ENCODE peak calls at places on chromosome 4, in six cellular contexts. I is CD8-positive, alpha-beta T cell; S is psoas muscle; Q is H1; O is fibroblast of lung; F is right atrium auricular region. X is an unnamed sample. For H3K36me3 and H3K9me3, the result is how much of the 10 kb centered on the place peaks cover.

GRCh38 chr4:140344111-140344510 is 29.3 kb upstream of the SCOC start:
- DNase-seq in O (peak), S (no peak), I (no peak), F (no peak), Q (no peak), X (no peak)

GRCh38 chr4:93779228-93779627 is 49.3 kb upstream of the ATOH1 start:
- DNase-seq in S (no peak), F (no peak), I (no peak), O (no peak), Q (no peak), X (no peak)

GRCh38 chr4:33149658-33150057 is 2429.5 kb downstream of the PCDH7 start:
- DNase-seq in Q (no peak), I (no peak), O (no peak), F (no peak), S (no peak), X (no peak)

GRCh38 chr4:104942990-104943758 is 203.5 kb upstream of the TET2 start:
- DNase-seq in S (no peak), F (no peak), O (peak), I (no peak), Q (no peak), X (no peak)

GRCh38 chr4:4338201-4338600 is 48.1 kb downstream of the ZBTB49 start:
- DNase-seq in F (no peak), O (no peak), Q (no peak), I (no peak), S (no peak), X (no peak)

GRCh38 chr4:73740353-73740778 is at the start of gene CXCL8:
- DNase-seq in S (peak), O (peak), F (peak), Q (no peak), I (no peak), X (peak)

GRCh38 chr4:33411182-33411581 is 2691.0 kb downstream of the PCDH7 start:
- DNase-seq in Q (no peak), I (no peak), S (no peak), O (peak), F (no peak), X (no peak)

GRCh38 chr4:100984901-100985300 is 362.4 kb downstream of the PPP3CA start:
- DNase-seq in Q (no peak), F (no peak), O (peak), S (no peak), I (no peak), X (no peak)

GRCh38 chr4:31411606-31412005 is 691.4 kb downstream of the PCDH7 start:
- DNase-seq in S (no peak), Q (no peak), F (no peak), I (no peak), O (peak), X (no peak)

GRCh38 chr4:74733760-74734159 is 60.6 kb downstream of the BTC start:
- DNase-seq in S (no peak), O (no peak), Q (no peak), I (no peak), F (no peak), X (peak)

GRCh38 chr4:183444149-183444952 is at the start of gene CDKN2AIP:
- DNase-seq in S (peak), I (peak), O (peak), F (peak), Q (peak), X (peak)

GRCh38 chr4:182427530-182427929 is 184.3 kb downstream of the TENM3 start:
- DNase-seq in S (no peak), I (no peak), F (no peak), O (peak), Q (no peak), X (no peak)

GRCh38 chr4:65170768-65171514 is 499.3 kb downstream of the EPHA5 start:
- DNase-seq in Q (no peak), S (no peak), F (no peak), I (no peak), O (peak), X (no peak)

GRCh38 chr4:78951862-78952472 is 12.7 kb upstream of the PAQR3 start:
- DNase-seq in S (no peak), I (no peak), O (peak), Q (no peak), F (no peak), X (no peak)

GRCh38 chr4:118338518-118338917 is 14.3 kb downstream of the PRSS12 start:
- DNase-seq in I (no peak), S (no peak), Q (no peak), O (no peak), F (no peak), X (no peak)

GRCh38 chr4:1738410-1738809 is 17.1 kb downstream of the TACC3 start:
- DNase-seq in F (no peak), S (no peak), O (no peak), Q (no peak), I (no peak), X (no peak)

GRCh38 chr4:1740021-1740545 is 18.8 kb downstream of the TACC3 start:
- DNase-seq in I (no peak), S (no peak), Q (no peak), F (no peak), O (no peak), X (no peak)

GRCh38 chr4:1739358-1739757 is 18.0 kb downstream of the TACC3 start:
- DNase-seq in F (no peak), O (no peak), Q (no peak), I (no peak), S (no peak), X (no peak)

GRCh38 chr4:1736820-1737219 is 15.5 kb downstream of the TACC3 start:
- DNase-seq in S (no peak), F (no peak), I (no peak), Q (no peak), O (no peak), X (no peak)

DNA sequence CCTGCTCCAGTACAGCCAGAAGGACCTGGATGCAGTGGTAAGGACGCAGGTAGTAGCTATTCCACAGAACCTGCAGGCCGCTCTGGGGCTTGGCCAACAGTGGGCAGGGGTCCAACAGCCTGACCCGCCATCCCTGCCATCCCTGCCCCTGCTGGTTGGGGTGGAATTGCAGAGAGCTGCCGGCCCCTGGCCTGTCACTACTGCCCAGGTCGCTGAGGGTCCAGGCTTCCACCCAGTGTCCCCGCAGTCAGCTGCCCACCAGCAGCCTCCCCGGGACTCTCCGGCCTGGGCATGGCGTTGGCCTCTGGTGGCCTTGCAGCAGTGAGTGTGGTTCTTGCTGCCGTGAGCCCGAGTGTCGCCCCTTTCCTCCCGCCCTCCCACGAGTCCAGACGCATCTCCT is 16.3 kb downstream of the TACC3 start:
- DNase-seq in Q (no peak), O (no peak), F (no peak), I (no peak), S (no peak), X (no peak)
- H3K36me3 ChIP-seq in Q (half or more), O (under half), F (under half), I (half or more), S (half or more), X (under half)

GRCh38 chr4:761739-762138 is 56.1 kb downstream of the PCGF3 start:
- DNase-seq in Q (no peak), S (no peak), O (no peak), F (no peak), I (no peak), X (no peak)
- H3K9me3 ChIP-seq in Q (under half), S (under half), O (under half), F (under half), I (under half), X (under half)

DNA sequence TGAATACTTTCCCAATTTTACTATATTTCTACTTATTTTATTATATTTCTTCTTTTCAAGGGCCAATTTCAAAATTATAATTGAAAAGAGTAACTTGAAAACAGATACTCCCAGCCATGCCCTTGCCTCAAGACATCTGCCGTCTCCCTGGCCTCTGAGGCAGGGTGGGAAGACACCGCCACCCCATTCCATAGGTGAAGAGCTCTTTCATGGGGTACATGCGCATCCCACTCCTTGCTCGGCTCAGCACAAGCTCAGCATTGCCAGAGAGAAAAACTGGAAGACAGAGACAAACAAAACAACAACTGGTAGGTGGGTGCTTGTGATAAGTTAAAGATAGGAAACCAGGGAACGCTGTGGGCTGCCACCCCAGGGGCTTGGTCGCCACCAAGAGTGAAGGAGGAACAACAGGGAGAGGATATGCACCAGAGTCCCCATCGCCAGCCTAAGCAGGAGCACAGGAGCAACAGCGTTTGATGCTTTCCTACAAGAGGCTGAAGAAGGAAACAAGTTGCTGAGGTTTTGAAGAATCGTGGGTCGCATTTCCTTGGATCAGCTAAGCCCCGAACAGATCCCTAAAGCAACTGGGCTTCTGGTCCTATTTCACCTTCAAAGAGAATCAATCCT is 11.3 kb downstream of the TMEM154 start:
- DNase-seq in I (no peak), S (no peak), Q (no peak), O (no peak), F (no peak), X (no peak)
- H3K36me3 ChIP-seq in I (under half), S (under half), Q (under half), O (under half), F (under half), X (under half)

DNA sequence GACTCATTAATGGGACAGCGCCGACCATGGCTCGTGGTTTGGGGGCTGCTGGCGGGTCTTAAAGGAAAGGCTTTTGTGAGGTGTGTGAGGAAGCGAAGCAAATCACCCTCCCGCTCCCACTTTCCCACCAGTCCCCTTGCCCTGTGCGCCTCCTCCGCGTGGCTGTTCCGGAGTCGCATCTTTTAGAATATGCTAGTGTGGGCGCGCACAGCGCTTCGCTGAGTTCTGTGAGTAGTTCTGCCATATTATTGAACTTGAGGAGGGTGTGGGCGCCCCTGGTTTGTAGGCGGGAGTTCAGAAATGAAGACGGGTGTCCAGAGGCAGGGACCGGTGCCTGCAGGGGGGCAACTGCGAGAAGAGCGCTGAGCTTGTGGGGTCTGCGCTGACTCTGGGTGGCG is 49.1 kb downstream of the ZNF141 start:
- DNase-seq in I (no peak), O (no peak), Q (no peak), S (no peak), F (no peak), X (no peak)
- H3K9me3 ChIP-seq in I (half or more), O (under half), Q (half or more), S (half or more), F (under half), X (under half)

DNA sequence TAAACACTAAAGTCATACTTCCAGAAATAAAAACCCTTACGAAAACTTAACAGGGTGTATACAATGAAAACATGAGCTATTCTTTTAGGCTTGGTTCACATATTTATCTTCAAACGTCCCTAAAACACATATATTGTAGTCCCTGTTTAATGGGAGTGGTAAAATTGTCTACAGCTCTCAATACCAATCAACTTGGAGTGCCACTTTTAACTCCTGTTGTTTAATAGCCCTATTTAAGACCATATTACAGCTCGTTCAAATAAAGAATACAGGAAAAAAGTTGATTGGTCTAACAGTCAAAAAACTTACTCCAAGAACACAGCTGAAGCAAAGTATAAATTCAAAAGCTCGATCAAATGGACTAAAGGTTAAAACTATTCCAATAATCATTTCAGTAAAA is 3.9 kb downstream of the UBE2D3 start:
- DNase-seq in O (no peak), I (no peak), F (no peak), Q (no peak), S (no peak), X (no peak)
- H3K36me3 ChIP-seq in O (under half), I (under half), F (under half), Q (under half), S (under half), X (under half)

DNA sequence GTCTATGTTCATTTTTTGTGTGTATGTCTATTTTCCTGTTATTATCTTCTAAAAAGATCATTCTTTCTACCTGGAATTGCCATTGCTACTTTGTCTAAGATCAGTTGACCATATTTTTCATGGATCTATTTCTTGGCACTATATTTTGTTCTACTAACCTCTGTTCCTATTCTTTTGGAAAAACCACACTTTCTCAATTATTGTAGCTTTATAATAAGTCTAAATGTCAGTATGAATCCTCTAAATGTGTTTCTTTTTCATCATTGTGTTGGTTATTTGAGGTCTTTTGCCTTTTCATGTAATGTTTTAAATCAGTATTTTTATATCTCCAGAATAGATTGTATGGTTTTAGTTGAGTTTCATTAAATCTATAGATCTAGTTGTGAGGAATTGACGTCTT is 798.3 kb downstream of the FAT4 start:
- DNase-seq in S (no peak), O (no peak), I (no peak), F (no peak), Q (no peak), X (no peak)
- H3K9me3 ChIP-seq in S (under half), O (under half), I (under half), F (under half), Q (under half), X (under half)

DNA sequence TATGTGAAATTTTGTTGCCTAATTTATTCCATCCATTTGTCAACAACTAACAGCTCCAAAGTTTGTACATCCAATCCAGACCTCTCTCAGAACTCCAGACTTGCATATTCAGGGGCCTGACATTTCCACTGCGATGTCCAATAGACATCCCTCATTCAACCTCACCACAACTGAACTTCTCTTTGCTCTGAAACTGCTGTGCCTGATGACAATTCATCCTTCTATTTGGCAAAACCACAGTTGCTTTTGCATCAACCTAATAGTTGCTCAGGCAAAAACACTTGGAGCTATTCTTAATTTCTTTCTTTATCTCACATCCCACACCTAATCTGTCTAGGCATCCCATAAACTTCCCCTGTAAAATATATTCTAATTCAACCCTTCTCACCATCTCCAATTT is 56.5 kb downstream of the ANTXR2 start:
- DNase-seq in O (peak), S (no peak), Q (no peak), I (no peak), F (no peak), X (no peak)
- H3K36me3 ChIP-seq in O (under half), S (under half), Q (under half), I (under half), F (under half), X (under half)